ENCODE peak calls at places on chromosomes 3 and 15, in eight cellular contexts. One of them, this sample, is unnamed.

GRCh38 chr3:33441322-33441976 is 1.2 kb upstream of the UBP1 start:
- DNase-seq in NCI-H460: no peak
- DNase-seq in T-helper 2 cell: no peak
- DNase-seq in IMR-90: no peak
- DNase-seq in stimulated activated CD4-positive, alpha-beta T cell treated with anti-CD3 and anti-CD28 coated beads, Interleukin-2, amount 100 ng/mL, for 24 hours: no peak
- DNase-seq in brain microvascular endothelial cell: no peak
- DNase-seq in NCI-H1092: no peak
- DNase-seq in RKO: no peak
- DNase-seq in this sample: no peak

GRCh38 chr3:65676592-65676991 is 362.1 kb downstream of the MAGI1 start:
- DNase-seq in stimulated activated CD4-positive, alpha-beta T cell treated with anti-CD3 and anti-CD28 coated beads, Interleukin-2, amount 100 ng/mL, for 24 hours: no peak
- DNase-seq in brain microvascular endothelial cell: no peak
- DNase-seq in T-helper 2 cell: no peak
- DNase-seq in NCI-H460: no peak
- DNase-seq in IMR-90: no peak
- DNase-seq in NCI-H1092: no peak
- DNase-seq in RKO: no peak
- DNase-seq in this sample: no peak

GRCh38 chr3:57756528-57757401 is 656 bp downstream of the SLMAP start:
- DNase-seq in NCI-H1092: no peak
- DNase-seq in NCI-H460: no peak
- DNase-seq in T-helper 2 cell: peak; percentile 11
- DNase-seq in RKO: peak; percentile 90
- DNase-seq in brain microvascular endothelial cell: peak; percentile 49
- DNase-seq in stimulated activated CD4-positive, alpha-beta T cell treated with anti-CD3 and anti-CD28 coated beads, Interleukin-2, amount 100 ng/mL, for 24 hours: peak; percentile 53
- DNase-seq in IMR-90: peak; percentile 74
- DNase-seq in this sample: peak; percentile 79

GRCh38 chr3:71087109-71088018 is 496.2 kb downstream of the FOXP1 start:
- DNase-seq in RKO: no peak
- DNase-seq in IMR-90: peak; percentile 51
- DNase-seq in NCI-H460: peak; percentile 38
- DNase-seq in stimulated activated CD4-positive, alpha-beta T cell treated with anti-CD3 and anti-CD28 coated beads, Interleukin-2, amount 100 ng/mL, for 24 hours: no peak
- DNase-seq in NCI-H1092: no peak
- DNase-seq in brain microvascular endothelial cell: peak; percentile 78
- DNase-seq in T-helper 2 cell: peak; percentile 47
- DNase-seq in this sample: peak; percentile 43

GRCh38 chr3:107431048-107431297 is 53.7 kb downstream of the CCDC54 start:
- DNase-seq in NCI-H1092: no peak
- DNase-seq in NCI-H460: no peak
- DNase-seq in brain microvascular endothelial cell: no peak
- DNase-seq in IMR-90: peak; percentile 1
- DNase-seq in stimulated activated CD4-positive, alpha-beta T cell treated with anti-CD3 and anti-CD28 coated beads, Interleukin-2, amount 100 ng/mL, for 24 hours: peak; percentile 45
- DNase-seq in RKO: peak; percentile 54
- DNase-seq in T-helper 2 cell: no peak
- DNase-seq in this sample: no peak

GRCh38 chr3:101950510-101950909 is 101.2 kb downstream of the NFKBIZ start:
- DNase-seq in IMR-90: peak; percentile 81
- DNase-seq in T-helper 2 cell: no peak
- DNase-seq in brain microvascular endothelial cell: peak; percentile 65
- DNase-seq in NCI-H1092: no peak
- DNase-seq in NCI-H460: no peak
- DNase-seq in stimulated activated CD4-positive, alpha-beta T cell treated with anti-CD3 and anti-CD28 coated beads, Interleukin-2, amount 100 ng/mL, for 24 hours: no peak
- DNase-seq in RKO: peak; percentile 51
- DNase-seq in this sample: no peak

GRCh38 chr3:125055165-125055912 is 458 bp downstream of the HEG1 start:
- DNase-seq in NCI-H1092: no peak
- DNase-seq in NCI-H460: no peak
- DNase-seq in brain microvascular endothelial cell: no peak
- DNase-seq in IMR-90: peak; percentile 20
- DNase-seq in T-helper 2 cell: peak; percentile 8
- DNase-seq in stimulated activated CD4-positive, alpha-beta T cell treated with anti-CD3 and anti-CD28 coated beads, Interleukin-2, amount 100 ng/mL, for 24 hours: peak; percentile 43
- DNase-seq in RKO: no peak
- DNase-seq in this sample: peak; percentile 51

GRCh38 chr15:80730931-80731330 is 35.8 kb downstream of the ABHD17C start:
- DNase-seq in brain microvascular endothelial cell: no peak
- DNase-seq in RKO: no peak
- DNase-seq in NCI-H1092: no peak
- DNase-seq in T-helper 2 cell: no peak
- DNase-seq in IMR-90: no peak
- DNase-seq in stimulated activated CD4-positive, alpha-beta T cell treated with anti-CD3 and anti-CD28 coated beads, Interleukin-2, amount 100 ng/mL, for 24 hours: no peak
- DNase-seq in NCI-H460: no peak
- DNase-seq in this sample: no peak

GRCh38 chr3:64242435-64242834 is 17.2 kb upstream of the PRICKLE2 start:
- DNase-seq in brain microvascular endothelial cell: no peak
- DNase-seq in NCI-H1092: no peak
- DNase-seq in NCI-H460: no peak
- DNase-seq in RKO: no peak
- DNase-seq in IMR-90: no peak
- DNase-seq in T-helper 2 cell: no peak
- DNase-seq in stimulated activated CD4-positive, alpha-beta T cell treated with anti-CD3 and anti-CD28 coated beads, Interleukin-2, amount 100 ng/mL, for 24 hours: no peak
- DNase-seq in this sample: no peak

GRCh38 chr3:101999177-101999778 is 150.0 kb downstream of the NFKBIZ start:
- DNase-seq in T-helper 2 cell: no peak
- DNase-seq in stimulated activated CD4-positive, alpha-beta T cell treated with anti-CD3 and anti-CD28 coated beads, Interleukin-2, amount 100 ng/mL, for 24 hours: no peak
- DNase-seq in RKO: no peak
- DNase-seq in NCI-H460: no peak
- DNase-seq in NCI-H1092: no peak
- DNase-seq in brain microvascular endothelial cell: peak; percentile 19
- DNase-seq in IMR-90: no peak
- DNase-seq in this sample: no peak

GRCh38 chr15:56759450-56759845 is 26.1 kb upstream of the ZNF280D start:
- DNase-seq in IMR-90: peak; percentile 98
- DNase-seq in NCI-H1092: no peak
- DNase-seq in T-helper 2 cell: no peak
- DNase-seq in RKO: no peak
- DNase-seq in NCI-H460: no peak
- DNase-seq in brain microvascular endothelial cell: peak; percentile 98
- DNase-seq in stimulated activated CD4-positive, alpha-beta T cell treated with anti-CD3 and anti-CD28 coated beads, Interleukin-2, amount 100 ng/mL, for 24 hours: no peak
- DNase-seq in this sample: peak; percentile 42

GRCh38 chr3:4332574-4332973 is 29.4 kb downstream of the SETMAR start:
- DNase-seq in stimulated activated CD4-positive, alpha-beta T cell treated with anti-CD3 and anti-CD28 coated beads, Interleukin-2, amount 100 ng/mL, for 24 hours: no peak
- DNase-seq in RKO: no peak
- DNase-seq in T-helper 2 cell: no peak
- DNase-seq in NCI-H1092: no peak
- DNase-seq in IMR-90: no peak
- DNase-seq in brain microvascular endothelial cell: no peak
- DNase-seq in NCI-H460: no peak
- DNase-seq in this sample: no peak

GRCh38 chr15:42152196-42152920 is 4.1 kb downstream of the PLA2G4F start:
- DNase-seq in T-helper 2 cell: no peak
- DNase-seq in brain microvascular endothelial cell: no peak
- DNase-seq in RKO: no peak
- DNase-seq in IMR-90: no peak
- DNase-seq in NCI-H460: no peak
- DNase-seq in stimulated activated CD4-positive, alpha-beta T cell treated with anti-CD3 and anti-CD28 coated beads, Interleukin-2, amount 100 ng/mL, for 24 hours: no peak
- DNase-seq in NCI-H1092: no peak
- DNase-seq in this sample: no peak

GRCh38 chr3:42214565-42215283 is 51.3 kb downstream of the CCK start:
- DNase-seq in stimulated activated CD4-positive, alpha-beta T cell treated with anti-CD3 and anti-CD28 coated beads, Interleukin-2, amount 100 ng/mL, for 24 hours: no peak
- DNase-seq in IMR-90: peak; percentile 68
- DNase-seq in T-helper 2 cell: no peak
- DNase-seq in RKO: peak; percentile 19
- DNase-seq in NCI-H1092: no peak
- DNase-seq in NCI-H460: no peak
- DNase-seq in brain microvascular endothelial cell: no peak
- DNase-seq in this sample: peak; percentile 60

GRCh38 chr3:10196389-10197052 is 31.8 kb downstream of the IRAK2 start:
- DNase-seq in IMR-90: peak; percentile 90
- DNase-seq in RKO: no peak
- DNase-seq in stimulated activated CD4-positive, alpha-beta T cell treated with anti-CD3 and anti-CD28 coated beads, Interleukin-2, amount 100 ng/mL, for 24 hours: peak; percentile 27
- DNase-seq in brain microvascular endothelial cell: peak; percentile 90
- DNase-seq in T-helper 2 cell: no peak
- DNase-seq in NCI-H460: no peak
- DNase-seq in NCI-H1092: no peak
- DNase-seq in this sample: no peak

GRCh38 chr3:129829640-129830039 is 63.9 kb downstream of the TMCC1 start:
- DNase-seq in stimulated activated CD4-positive, alpha-beta T cell treated with anti-CD3 and anti-CD28 coated beads, Interleukin-2, amount 100 ng/mL, for 24 hours: peak; percentile 4
- DNase-seq in brain microvascular endothelial cell: peak; percentile 86
- DNase-seq in RKO: peak; percentile 88
- DNase-seq in T-helper 2 cell: no peak
- DNase-seq in IMR-90: peak; percentile 95
- DNase-seq in NCI-H460: peak; percentile 61
- DNase-seq in NCI-H1092: no peak
- DNase-seq in this sample: peak; percentile 53

GRCh38 chr3:67601385-67601784 is 53.0 kb downstream of the SUCLG2 start:
- DNase-seq in brain microvascular endothelial cell: no peak
- DNase-seq in stimulated activated CD4-positive, alpha-beta T cell treated with anti-CD3 and anti-CD28 coated beads, Interleukin-2, amount 100 ng/mL, for 24 hours: no peak
- DNase-seq in NCI-H1092: no peak
- DNase-seq in T-helper 2 cell: no peak
- DNase-seq in IMR-90: no peak
- DNase-seq in NCI-H460: no peak
- DNase-seq in RKO: no peak
- DNase-seq in this sample: no peak

GRCh38 chr3:69738859-69739203 is 433 bp upstream of the MITF start:
- DNase-seq in T-helper 2 cell: no peak
- DNase-seq in stimulated activated CD4-positive, alpha-beta T cell treated with anti-CD3 and anti-CD28 coated beads, Interleukin-2, amount 100 ng/mL, for 24 hours: no peak
- DNase-seq in NCI-H460: no peak
- DNase-seq in brain microvascular endothelial cell: no peak
- DNase-seq in IMR-90: no peak
- DNase-seq in RKO: peak; percentile 3
- DNase-seq in NCI-H1092: no peak
- DNase-seq in this sample: no peak

GRCh38 chr15:57580866-57581265 is 10.8 kb upstream of the MYZAP start:
- DNase-seq in T-helper 2 cell: no peak
- DNase-seq in brain microvascular endothelial cell: no peak
- DNase-seq in RKO: no peak
- DNase-seq in NCI-H460: no peak
- DNase-seq in NCI-H1092: no peak
- DNase-seq in stimulated activated CD4-positive, alpha-beta T cell treated with anti-CD3 and anti-CD28 coated beads, Interleukin-2, amount 100 ng/mL, for 24 hours: no peak
- DNase-seq in IMR-90: no peak
- DNase-seq in this sample: no peak

GRCh38 chr15:84969257-84969656 is 12.4 kb upstream of the PDE8A start:
- DNase-seq in brain microvascular endothelial cell: no peak
- DNase-seq in RKO: no peak
- DNase-seq in NCI-H460: no peak
- DNase-seq in T-helper 2 cell: no peak
- DNase-seq in NCI-H1092: no peak
- DNase-seq in IMR-90: no peak
- DNase-seq in stimulated activated CD4-positive, alpha-beta T cell treated with anti-CD3 and anti-CD28 coated beads, Interleukin-2, amount 100 ng/mL, for 24 hours: no peak
- DNase-seq in this sample: no peak

GRCh38 chr15:72907733-72908132 is 124.2 kb upstream of the ADPGK start:
- DNase-seq in brain microvascular endothelial cell: no peak
- DNase-seq in NCI-H1092: no peak
- DNase-seq in stimulated activated CD4-positive, alpha-beta T cell treated with anti-CD3 and anti-CD28 coated beads, Interleukin-2, amount 100 ng/mL, for 24 hours: no peak
- DNase-seq in RKO: no peak
- DNase-seq in IMR-90: no peak
- DNase-seq in T-helper 2 cell: no peak
- DNase-seq in NCI-H460: no peak
- DNase-seq in this sample: no peak

GRCh38 chr3:10968390-10968789 is 24.2 kb upstream of the SLC6A1 start:
- DNase-seq in NCI-H460: no peak
- DNase-seq in RKO: no peak
- DNase-seq in NCI-H1092: peak; percentile 50
- DNase-seq in stimulated activated CD4-positive, alpha-beta T cell treated with anti-CD3 and anti-CD28 coated beads, Interleukin-2, amount 100 ng/mL, for 24 hours: no peak
- DNase-seq in IMR-90: no peak
- DNase-seq in brain microvascular endothelial cell: no peak
- DNase-seq in T-helper 2 cell: no peak
- DNase-seq in this sample: no peak

GRCh38 chr3:150203273-150203672 is 204.8 kb upstream of the TSC22D2 start:
- DNase-seq in T-helper 2 cell: no peak
- DNase-seq in NCI-H460: no peak
- DNase-seq in brain microvascular endothelial cell: no peak
- DNase-seq in IMR-90: no peak
- DNase-seq in RKO: no peak
- DNase-seq in stimulated activated CD4-positive, alpha-beta T cell treated with anti-CD3 and anti-CD28 coated beads, Interleukin-2, amount 100 ng/mL, for 24 hours: no peak
- DNase-seq in NCI-H1092: no peak
- DNase-seq in this sample: no peak

GRCh38 chr15:31245756-31246155 is 80.9 kb upstream of the KLF13 start:
- DNase-seq in NCI-H1092: no peak
- DNase-seq in brain microvascular endothelial cell: no peak
- DNase-seq in T-helper 2 cell: no peak
- DNase-seq in RKO: no peak
- DNase-seq in stimulated activated CD4-positive, alpha-beta T cell treated with anti-CD3 and anti-CD28 coated beads, Interleukin-2, amount 100 ng/mL, for 24 hours: no peak
- DNase-seq in NCI-H460: no peak
- DNase-seq in IMR-90: no peak
- DNase-seq in this sample: no peak

GRCh38 chr3:115912372-115912771 is 289.1 kb downstream of the GAP43 start:
- DNase-seq in RKO: no peak
- DNase-seq in IMR-90: peak; percentile 14
- DNase-seq in T-helper 2 cell: no peak
- DNase-seq in brain microvascular endothelial cell: no peak
- DNase-seq in NCI-H1092: no peak
- DNase-seq in NCI-H460: no peak
- DNase-seq in stimulated activated CD4-positive, alpha-beta T cell treated with anti-CD3 and anti-CD28 coated beads, Interleukin-2, amount 100 ng/mL, for 24 hours: no peak
- DNase-seq in this sample: no peak

GRCh38 chr15:77541421-77542181 is 91.1 kb downstream of the LINGO1 start:
- DNase-seq in T-helper 2 cell: no peak
- DNase-seq in RKO: no peak
- DNase-seq in brain microvascular endothelial cell: no peak
- DNase-seq in NCI-H460: no peak
- DNase-seq in NCI-H1092: no peak
- DNase-seq in stimulated activated CD4-positive, alpha-beta T cell treated with anti-CD3 and anti-CD28 coated beads, Interleukin-2, amount 100 ng/mL, for 24 hours: no peak
- DNase-seq in IMR-90: peak; percentile 22
- DNase-seq in this sample: peak; percentile 47

GRCh38 chr15:83659011-83659811 is 5.3 kb downstream of the ADAMTSL3 start:
- DNase-seq in stimulated activated CD4-positive, alpha-beta T cell treated with anti-CD3 and anti-CD28 coated beads, Interleukin-2, amount 100 ng/mL, for 24 hours: no peak
- DNase-seq in NCI-H1092: no peak
- DNase-seq in T-helper 2 cell: no peak
- DNase-seq in brain microvascular endothelial cell: no peak
- DNase-seq in IMR-90: no peak
- DNase-seq in RKO: no peak
- DNase-seq in NCI-H460: no peak
- DNase-seq in this sample: no peak

GRCh38 chr15:61184431-61184830 is 44.7 kb downstream of the RORA start:
- DNase-seq in brain microvascular endothelial cell: no peak
- DNase-seq in T-helper 2 cell: no peak
- DNase-seq in stimulated activated CD4-positive, alpha-beta T cell treated with anti-CD3 and anti-CD28 coated beads, Interleukin-2, amount 100 ng/mL, for 24 hours: no peak
- DNase-seq in NCI-H460: no peak
- DNase-seq in RKO: peak; percentile 42
- DNase-seq in NCI-H1092: no peak
- DNase-seq in IMR-90: no peak
- DNase-seq in this sample: no peak

GRCh38 chr3:141230293-141230692 is 1.3 kb upstream of the PXYLP1 start:
- DNase-seq in NCI-H1092: no peak
- DNase-seq in brain microvascular endothelial cell: no peak
- DNase-seq in stimulated activated CD4-positive, alpha-beta T cell treated with anti-CD3 and anti-CD28 coated beads, Interleukin-2, amount 100 ng/mL, for 24 hours: no peak
- DNase-seq in RKO: no peak
- DNase-seq in T-helper 2 cell: no peak
- DNase-seq in NCI-H460: no peak
- DNase-seq in IMR-90: no peak
- DNase-seq in this sample: no peak

GRCh38 chr15:70250208-70251201 is 152.8 kb upstream of the TLE3 start:
- DNase-seq in RKO: no peak
- DNase-seq in T-helper 2 cell: no peak
- DNase-seq in NCI-H460: no peak
- DNase-seq in brain microvascular endothelial cell: no peak
- DNase-seq in IMR-90: no peak
- DNase-seq in stimulated activated CD4-positive, alpha-beta T cell treated with anti-CD3 and anti-CD28 coated beads, Interleukin-2, amount 100 ng/mL, for 24 hours: no peak
- DNase-seq in NCI-H1092: no peak
- DNase-seq in this sample: no peak

GRCh38 chr3:183253364-183253960 is 409 bp downstream of the B3GNT5 start:
- DNase-seq in NCI-H460: no peak
- DNase-seq in stimulated activated CD4-positive, alpha-beta T cell treated with anti-CD3 and anti-CD28 coated beads, Interleukin-2, amount 100 ng/mL, for 24 hours: peak; percentile 47
- DNase-seq in RKO: peak; percentile 55
- DNase-seq in NCI-H1092: no peak
- DNase-seq in brain microvascular endothelial cell: peak; percentile 53
- DNase-seq in IMR-90: peak; percentile 41
- DNase-seq in T-helper 2 cell: no peak
- DNase-seq in this sample: peak; percentile 9

GRCh38 chr3:17741621-17742091 is 775 bp downstream of the TBC1D5 start:
- DNase-seq in brain microvascular endothelial cell: no peak
- DNase-seq in IMR-90: no peak
- DNase-seq in NCI-H1092: no peak
- DNase-seq in RKO: no peak
- DNase-seq in T-helper 2 cell: no peak
- DNase-seq in stimulated activated CD4-positive, alpha-beta T cell treated with anti-CD3 and anti-CD28 coated beads, Interleukin-2, amount 100 ng/mL, for 24 hours: no peak
- DNase-seq in NCI-H460: peak; percentile 29
- DNase-seq in this sample: peak; percentile 13

GRCh38 chr3:30428251-30428650 is 178.2 kb upstream of the TGFBR2 start:
- DNase-seq in stimulated activated CD4-positive, alpha-beta T cell treated with anti-CD3 and anti-CD28 coated beads, Interleukin-2, amount 100 ng/mL, for 24 hours: no peak
- DNase-seq in T-helper 2 cell: no peak
- DNase-seq in NCI-H460: no peak
- DNase-seq in NCI-H1092: no peak
- DNase-seq in brain microvascular endothelial cell: peak; percentile 48
- DNase-seq in IMR-90: peak; percentile 68
- DNase-seq in RKO: no peak
- DNase-seq in this sample: no peak

GRCh38 chr3:62109534-62109933 is 263.8 kb downstream of the FEZF2 start:
- DNase-seq in NCI-H460: no peak
- DNase-seq in brain microvascular endothelial cell: peak; percentile 96
- DNase-seq in NCI-H1092: no peak
- DNase-seq in stimulated activated CD4-positive, alpha-beta T cell treated with anti-CD3 and anti-CD28 coated beads, Interleukin-2, amount 100 ng/mL, for 24 hours: no peak
- DNase-seq in RKO: peak; percentile 51
- DNase-seq in IMR-90: peak; percentile 96
- DNase-seq in T-helper 2 cell: no peak
- DNase-seq in this sample: peak; percentile 60

This sample was measured in hepatic stellate cell.